ENCODE peak calls at places on chromosomes 2 and 18, in four cellular contexts. One of them, this sample, is unnamed.

GRCh38 chr2:233802132-233802815 is 24.1 kb downstream of the MROH2A start:
- DNase-seq in transverse colon: no peak
- DNase-seq in HFFc6: no peak
- DNase-seq in mammary epithelial cell: no peak
- DNase-seq in this sample: no peak

GRCh38 chr2:28391564-28392296 is 928 bp upstream of the FOSL2 start:
- DNase-seq in mammary epithelial cell: peak
- DNase-seq in transverse colon: peak
- DNase-seq in HFFc6: peak
- DNase-seq in this sample: peak

GRCh38 chr2:37654932-37655331 is 16.5 kb downstream of the CDC42EP3 start:
- DNase-seq in HFFc6: no peak
- DNase-seq in transverse colon: no peak
- DNase-seq in mammary epithelial cell: no peak
- DNase-seq in this sample: no peak

GRCh38 chr2:29011650-29012060 is 30.6 kb downstream of the TOGARAM2 start:
- DNase-seq in transverse colon: peak
- DNase-seq in mammary epithelial cell: no peak
- DNase-seq in HFFc6: no peak
- DNase-seq in this sample: peak

GRCh38 chr2:20415511-20415918 is 31.4 kb upstream of the RHOB start:
- DNase-seq in mammary epithelial cell: peak
- DNase-seq in HFFc6: no peak
- DNase-seq in transverse colon: peak
- DNase-seq in this sample: no peak

GRCh38 chr2:1572638-1573037 is 159.4 kb downstream of the TPO start:
- DNase-seq in transverse colon: no peak
- DNase-seq in HFFc6: peak
- DNase-seq in mammary epithelial cell: no peak
- DNase-seq in this sample: no peak

GRCh38 chr2:145064476-145064875 is 544.6 kb upstream of the ZEB2 start:
- DNase-seq in HFFc6: no peak
- DNase-seq in transverse colon: no peak
- DNase-seq in mammary epithelial cell: no peak
- DNase-seq in this sample: no peak

GRCh38 chr18:10454800-10455550 is 540 bp downstream of the APCDD1 start:
- DNase-seq in transverse colon: no peak
- DNase-seq in HFFc6: no peak
- DNase-seq in mammary epithelial cell: peak
- DNase-seq in this sample: peak

GRCh38 chr18:23106575-23106974 is 28.7 kb upstream of the CABLES1 start:
- DNase-seq in mammary epithelial cell: peak
- DNase-seq in HFFc6: peak
- DNase-seq in transverse colon: peak
- DNase-seq in this sample: no peak

GRCh38 chr2:6747433-6747832 is 118.3 kb downstream of the CMPK2 start:
- DNase-seq in transverse colon: no peak
- DNase-seq in mammary epithelial cell: no peak
- DNase-seq in HFFc6: no peak
- DNase-seq in this sample: no peak

GRCh38 chr2:240921319-240922233 is 15.4 kb downstream of the CROCC2 start:
- DNase-seq in mammary epithelial cell: peak
- DNase-seq in transverse colon: peak
- DNase-seq in HFFc6: peak
- DNase-seq in this sample: peak

GRCh38 chr18:49464718-49465598 is 4.5 kb upstream of the DYM start:
- DNase-seq in mammary epithelial cell: no peak
- DNase-seq in transverse colon: no peak
- DNase-seq in HFFc6: peak
- DNase-seq in this sample: no peak

GRCh38 chr2:156430978-156431358 is 5.2 kb upstream of the GPD2 start:
- DNase-seq in HFFc6: peak
- DNase-seq in mammary epithelial cell: peak
- DNase-seq in transverse colon: no peak
- DNase-seq in this sample: no peak

GRCh38 chr18:74303936-74304335 is 11.7 kb upstream of the C18orf63 start:
- DNase-seq in mammary epithelial cell: peak
- DNase-seq in HFFc6: peak
- DNase-seq in transverse colon: no peak
- DNase-seq in this sample: no peak

GRCh38 chr2:54595999-54596903 is 127.2 kb upstream of the EML6 start:
- DNase-seq in HFFc6: no peak
- DNase-seq in transverse colon: no peak
- DNase-seq in mammary epithelial cell: no peak
- DNase-seq in this sample: peak

GRCh38 chr2:132645943-132646804 is 23.8 kb downstream of the LYPD1 start:
- DNase-seq in HFFc6: no peak
- DNase-seq in transverse colon: no peak
- DNase-seq in mammary epithelial cell: no peak
- DNase-seq in this sample: no peak

GRCh38 chr2:86221066-86221684 is 21.9 kb downstream of the MRPL35 start:
- DNase-seq in transverse colon: peak
- DNase-seq in HFFc6: peak
- DNase-seq in mammary epithelial cell: peak
- DNase-seq in this sample: peak

GRCh38 chr2:234420406-234420805 is 76.5 kb downstream of the ARL4C start:
- DNase-seq in HFFc6: no peak
- DNase-seq in mammary epithelial cell: no peak
- DNase-seq in transverse colon: no peak
- DNase-seq in this sample: no peak

GRCh38 chr2:105329561-105330495 is at the start of gene TGFBRAP1:
- DNase-seq in transverse colon: peak
- DNase-seq in mammary epithelial cell: peak
- DNase-seq in HFFc6: no peak
- DNase-seq in this sample: peak

GRCh38 chr2:72104821-72105588 is 42.7 kb downstream of the CYP26B1 start:
- DNase-seq in HFFc6: no peak
- DNase-seq in transverse colon: no peak
- DNase-seq in mammary epithelial cell: no peak
- DNase-seq in this sample: no peak

GRCh38 chr2:236073246-236073645 is 94.9 kb downstream of the GBX2 start:
- DNase-seq in mammary epithelial cell: no peak
- DNase-seq in transverse colon: no peak
- DNase-seq in HFFc6: no peak
- DNase-seq in this sample: no peak

GRCh38 chr2:63486861-63487290 is 101.4 kb downstream of the WDPCP start:
- DNase-seq in transverse colon: no peak
- DNase-seq in HFFc6: no peak
- DNase-seq in mammary epithelial cell: no peak
- DNase-seq in this sample: no peak
- TF ChIP-seq CTCF in transverse colon: no peak
- TF ChIP-seq CTCF in HFFc6: peak
- TF ChIP-seq CTCF in mammary epithelial cell: no peak
- TF ChIP-seq CTCF in this sample: no peak

GRCh38 chr2:67845557-67846114 is 217.2 kb downstream of the C1D start:
- DNase-seq in transverse colon: no peak
- DNase-seq in mammary epithelial cell: no peak
- DNase-seq in HFFc6: no peak
- DNase-seq in this sample: peak
- TF ChIP-seq CTCF in transverse colon: no peak
- TF ChIP-seq CTCF in mammary epithelial cell: no peak
- TF ChIP-seq CTCF in HFFc6: no peak
- TF ChIP-seq CTCF in this sample: no peak

GRCh38 chr2:150733219-150733618 is 245.8 kb upstream of the RND3 start:
- DNase-seq in HFFc6: no peak
- DNase-seq in mammary epithelial cell: no peak
- DNase-seq in transverse colon: no peak
- DNase-seq in this sample: no peak
- TF ChIP-seq CTCF in HFFc6: no peak
- TF ChIP-seq CTCF in mammary epithelial cell: no peak
- TF ChIP-seq CTCF in transverse colon: no peak
- TF ChIP-seq CTCF in this sample: no peak

GRCh38 chr2:26852405-26853348 is 4.7 kb downstream of the DPYSL5 start:
- DNase-seq in mammary epithelial cell: no peak
- DNase-seq in transverse colon: no peak
- DNase-seq in HFFc6: no peak
- DNase-seq in this sample: no peak
- TF ChIP-seq CTCF in mammary epithelial cell: no peak
- TF ChIP-seq CTCF in transverse colon: no peak
- TF ChIP-seq CTCF in HFFc6: no peak
- TF ChIP-seq CTCF in this sample: no peak

DNA sequence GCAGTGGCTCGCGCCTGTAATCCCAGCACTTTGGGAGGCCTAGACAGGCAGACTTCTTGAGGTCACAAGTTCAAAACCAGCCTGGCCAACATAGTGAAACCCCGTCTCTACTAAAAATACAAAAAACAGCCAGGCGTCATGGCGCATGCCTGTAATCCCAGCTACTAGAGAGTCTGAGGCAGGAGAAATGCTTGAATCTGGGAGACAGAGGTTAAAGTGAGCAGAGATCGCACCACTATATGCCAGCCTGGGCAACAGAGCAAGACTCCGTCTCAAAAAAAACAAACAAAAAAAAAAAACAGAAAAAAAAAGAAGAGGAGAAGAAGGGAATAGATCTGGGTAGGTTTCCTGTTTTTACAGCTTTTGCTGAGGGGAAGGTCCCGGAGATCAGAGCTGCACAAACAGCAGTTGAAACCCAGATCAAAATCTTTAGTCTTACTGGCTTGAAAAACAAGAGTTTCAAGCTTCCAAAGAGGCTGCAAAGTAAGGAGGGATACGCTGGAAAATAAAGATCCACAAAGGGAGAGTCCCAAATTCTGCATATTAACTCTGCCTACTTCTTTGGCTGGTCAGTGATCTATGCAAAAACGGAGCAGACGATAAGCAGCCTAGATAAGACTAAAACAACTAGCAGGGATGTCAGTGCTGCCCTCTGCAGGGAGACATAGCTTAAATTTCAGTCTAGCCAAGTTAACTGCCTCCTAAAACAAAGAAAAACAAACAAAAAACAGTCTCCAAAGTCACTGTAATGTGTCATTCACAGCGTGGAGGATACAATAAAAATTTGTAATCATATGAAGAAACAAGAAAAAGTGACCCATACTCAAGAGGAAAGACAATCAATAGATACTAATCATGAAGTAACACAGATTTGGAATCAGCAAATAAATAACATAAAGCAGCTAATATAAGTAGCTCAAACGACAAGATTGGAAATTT is 74.1 kb downstream of the TLK1 start:
- DNase-seq in HFFc6: peak
- DNase-seq in transverse colon: peak
- DNase-seq in mammary epithelial cell: peak
- DNase-seq in this sample: peak
- TF ChIP-seq CTCF in HFFc6: peak
- TF ChIP-seq CTCF in transverse colon: peak
- TF ChIP-seq CTCF in mammary epithelial cell: peak
- TF ChIP-seq CTCF in this sample: peak

DNA sequence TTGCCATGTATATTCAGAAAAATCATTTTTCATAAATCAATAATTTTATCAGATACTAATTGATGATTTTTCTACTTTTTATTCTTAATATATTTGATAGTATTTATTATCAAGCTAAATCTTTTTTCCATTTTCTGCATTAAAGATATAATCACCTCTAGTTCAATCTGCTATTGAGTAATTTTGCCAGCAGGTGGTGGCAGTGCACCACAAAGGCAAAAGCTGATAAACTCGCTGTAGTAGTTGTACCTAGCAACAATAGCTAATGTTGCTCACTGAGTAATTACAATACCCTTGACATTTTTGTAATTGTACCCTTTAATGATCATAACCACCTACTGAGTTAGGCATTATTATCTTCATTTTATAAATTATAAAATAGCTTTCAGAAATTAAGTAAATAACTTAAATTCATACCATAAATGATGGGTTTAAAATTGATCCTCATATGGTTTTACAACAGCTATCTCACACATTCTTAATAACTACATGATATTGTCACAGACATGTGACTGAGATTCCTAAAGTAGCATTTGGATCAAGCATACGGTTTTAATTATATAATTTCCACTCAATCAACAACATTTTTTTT is 52.0 kb upstream of the CALCRL start:
- DNase-seq in mammary epithelial cell: peak
- DNase-seq in HFFc6: peak
- DNase-seq in transverse colon: peak
- DNase-seq in this sample: peak
- TF ChIP-seq CTCF in mammary epithelial cell: peak
- TF ChIP-seq CTCF in HFFc6: peak
- TF ChIP-seq CTCF in transverse colon: peak
- TF ChIP-seq CTCF in this sample: peak

DNA sequence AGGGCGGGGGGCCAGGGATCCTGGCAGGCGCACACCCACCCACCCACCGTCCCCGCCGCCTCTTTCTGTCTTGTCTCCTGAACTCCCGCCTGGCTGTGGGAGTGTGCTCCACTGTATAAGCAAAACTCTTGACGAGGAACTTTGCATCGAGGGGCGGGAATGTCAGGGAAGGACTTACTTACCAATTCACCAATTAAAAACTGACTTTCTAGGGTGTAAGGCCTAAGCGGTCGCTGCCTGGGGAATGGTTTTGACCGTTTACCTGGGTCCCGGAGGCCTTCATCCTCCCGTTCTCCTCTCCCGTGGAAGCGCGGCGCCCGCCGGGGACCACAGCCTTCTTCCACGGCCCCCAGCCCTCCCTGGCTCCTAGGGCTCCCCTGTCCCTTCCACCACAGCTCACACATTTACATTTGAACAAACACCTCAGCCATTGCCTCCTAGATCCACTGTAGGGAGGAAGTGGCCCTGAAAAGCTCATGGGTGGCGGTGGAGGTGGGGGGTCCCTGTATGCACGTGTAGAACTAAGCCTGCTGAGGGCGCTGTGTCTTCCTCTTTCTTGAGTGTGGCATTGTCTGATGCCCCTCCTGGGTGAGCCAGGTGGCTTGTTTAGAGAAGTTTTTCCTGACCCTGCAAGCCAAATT is 8.9 kb downstream of the ASIC4 start:
- DNase-seq in HFFc6: no peak
- DNase-seq in mammary epithelial cell: no peak
- DNase-seq in transverse colon: no peak
- DNase-seq in this sample: no peak
- TF ChIP-seq CTCF in HFFc6: peak
- TF ChIP-seq CTCF in mammary epithelial cell: no peak
- TF ChIP-seq CTCF in transverse colon: no peak
- TF ChIP-seq CTCF in this sample: no peak

This sample was measured in thyroid gland.